ENCODE peak calls at places on chromosomes 12 and 14, in ten cellular contexts. I is CD8-positive, alpha-beta T cell; T is lower leg skin; W is testis; Q is upper lobe of left lung; B is neural crest cell; P is tibial artery; Y is cardiac fibroblast; U is fibroblast of the aortic adventitia; S is ovary. K is an unnamed sample.
A peak's percentile ranks its signal among the peaks of the same experiment; 100 is the strongest.

GRCh38 chr12:4140607-4141301 is 132.8 kb upstream of the CCND2 start:
- DNase-seq in P (peak; percentile 44), Q (no peak), T (no peak), W (no peak), B (no peak), S (no peak), Y (no peak), U (no peak), I (no peak), K (no peak)

GRCh38 chr12:120376009-120376408 is 7.0 kb upstream of the MSI1 start:
- DNase-seq in I (no peak), Q (no peak), S (no peak), P (no peak), T (no peak), Y (no peak), W (no peak), U (no peak), B (no peak), K (no peak)

GRCh38 chr14:90545966-90546751 is 149.3 kb downstream of the CALM1 start:
- DNase-seq in S (no peak), Y (peak; percentile 24), I (no peak), B (no peak), T (no peak), U (peak; percentile 29), W (no peak), P (peak; percentile 91), Q (no peak), K (no peak)

GRCh38 chr14:39617537-39617936 is 185.3 kb upstream of the FBXO33 start:
- DNase-seq in S (no peak), B (no peak), T (no peak), U (no peak), I (no peak), Q (no peak), W (no peak), Y (no peak), P (no peak), K (no peak)

GRCh38 chr12:66239295-66239694 is 50.3 kb downstream of the IRAK3 start:
- DNase-seq in B (no peak), P (no peak), T (no peak), U (no peak), Y (no peak), W (no peak), S (no peak), Q (no peak), I (no peak), K (no peak)

GRCh38 chr14:50231475-50232275 is at the start of gene SOS2:
- DNase-seq in Q (peak; percentile 91), W (peak; percentile 93), I (peak; percentile 71), S (peak; percentile 86), Y (peak; percentile 87), B (peak; percentile 80), T (peak; percentile 70), P (peak; percentile 92), U (peak; percentile 76), K (peak; percentile 90)

GRCh38 chr14:22813145-22813544 is 2.1 kb downstream of the SLC7A7 start:
- DNase-seq in B (no peak), Q (no peak), T (no peak), Y (no peak), I (no peak), P (no peak), S (no peak), W (no peak), U (no peak), K (no peak)

GRCh38 chr14:71029236-71029781 is 122.0 kb downstream of the PCNX1 start:
- DNase-seq in U (no peak), P (no peak), W (no peak), B (no peak), Q (no peak), S (no peak), Y (no peak), I (no peak), T (no peak), K (no peak)

GRCh38 chr12:54261817-54262402 is 18.0 kb downstream of the CBX5 start:
- DNase-seq in U (peak; percentile 42), Y (peak; percentile 38), I (no peak), S (no peak), Q (no peak), W (no peak), P (no peak), T (no peak), B (no peak), K (no peak)

GRCh38 chr12:104055686-104056388 is 5.8 kb upstream of the GLT8D2 start:
- DNase-seq in W (peak; percentile 74), U (peak; percentile 84), I (no peak), P (no peak), T (no peak), Q (peak; percentile 91), B (no peak), Y (peak; percentile 90), S (peak; percentile 13), K (no peak)

GRCh38 chr12:38911611-38912010 is 6.2 kb upstream of the CPNE8 start:
- DNase-seq in B (no peak), I (no peak), S (no peak), Q (no peak), U (no peak), T (no peak), P (no peak), W (no peak), Y (peak; percentile 16), K (peak; percentile 5)

GRCh38 chr14:53161758-53162512 is 8.8 kb upstream of the DDHD1 start:
- DNase-seq in T (no peak), Q (no peak), W (no peak), S (no peak), U (no peak), B (no peak), Y (no peak), P (no peak), I (no peak), K (peak; percentile 42)

GRCh38 chr14:101027966-101028365 is 124.4 kb upstream of the RTL1 start:
- DNase-seq in U (no peak), Q (no peak), Y (no peak), P (peak; percentile 23), S (no peak), T (no peak), W (no peak), I (no peak), B (no peak), K (no peak)

GRCh38 chr14:53793790-53794560 is 162.7 kb downstream of the BMP4 start:
- DNase-seq in W (no peak), B (no peak), S (no peak), I (no peak), T (peak; percentile 54), U (peak; percentile 57), P (no peak), Y (peak; percentile 11), Q (no peak), K (no peak)

GRCh38 chr12:119544780-119545625 is 48.6 kb upstream of the TMEM233 start:
- DNase-seq in B (peak; percentile 73), S (peak; percentile 28), U (peak; percentile 89), I (peak; percentile 30), T (peak; percentile 55), Q (peak; percentile 38), W (peak; percentile 87), Y (peak; percentile 88), P (peak; percentile 66), K (peak; percentile 66)

GRCh38 chr14:36105401-36105800 is 71.1 kb downstream of the PTCSC3 start:
- DNase-seq in I (no peak), U (no peak), S (no peak), B (no peak), T (no peak), W (no peak), Y (no peak), P (no peak), Q (peak; percentile 71), K (no peak)
- TF ChIP-seq CTCF in I (no peak), U (peak; percentile 9), S (no peak), B (peak; percentile 26), T (no peak), W (no peak), Y (no peak), P (no peak), Q (no peak), K (peak; percentile 14)

GRCh38 chr12:52083638-52083996 is 4.1 kb downstream of the SMIM41 start:
- DNase-seq in S (no peak), T (no peak), W (no peak), I (no peak), Y (no peak), B (no peak), P (no peak), Q (no peak), U (no peak), K (no peak)
- TF ChIP-seq CTCF in S (no peak), T (no peak), W (peak; percentile 41), I (peak; percentile 32), Y (no peak), B (no peak), P (no peak), Q (no peak), U (no peak), K (peak; percentile 4)

DNA sequence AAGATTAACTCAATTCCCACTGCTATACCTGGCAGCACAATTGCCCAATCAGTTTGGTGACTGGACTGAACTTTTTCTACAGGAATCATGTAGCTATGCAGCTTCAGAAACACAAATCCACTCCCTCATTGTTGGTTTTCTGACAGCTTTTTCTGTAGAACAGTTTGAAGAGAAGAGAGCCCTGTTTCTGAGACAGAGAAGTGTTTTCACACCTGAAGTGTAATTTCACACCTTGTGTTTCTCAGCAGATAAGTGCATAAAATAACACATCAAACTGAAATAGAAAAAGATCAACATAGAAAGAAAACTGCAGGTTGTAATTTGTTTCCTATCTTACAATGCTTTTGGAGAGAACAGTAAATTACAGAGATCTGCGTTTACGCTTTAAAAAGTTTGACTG is 335.6 kb downstream of the SNAPC1 start:
- DNase-seq in U (no peak), B (no peak), S (no peak), Y (no peak), T (no peak), P (no peak), I (no peak), Q (no peak), W (no peak), K (no peak)
- TF ChIP-seq CTCF in U (no peak), B (no peak), S (no peak), Y (no peak), T (no peak), P (no peak), I (no peak), Q (no peak), W (no peak), K (no peak)

GRCh38 chr12:51911788-51912711 is 4.7 kb downstream of the ACVRL1 start:
- DNase-seq in Y (peak; percentile 51), I (no peak), B (no peak), T (no peak), P (peak; percentile 72), U (peak; percentile 35), W (no peak), Q (peak; percentile 60), S (no peak), K (no peak)

GRCh38 chr12:51911307-51911706 is 4.0 kb downstream of the ACVRL1 start:
- DNase-seq in T (no peak), Y (no peak), P (peak; percentile 41), Q (no peak), U (no peak), B (no peak), S (no peak), W (no peak), I (no peak), K (no peak)

GRCh38 chr12:51915003-51915625 is 7.8 kb downstream of the ACVRL1 start:
- DNase-seq in W (no peak), S (no peak), Q (no peak), U (no peak), T (no peak), Y (no peak), B (no peak), P (no peak), I (no peak), K (no peak)

GRCh38 chr12:51914034-51914923 is 7.0 kb downstream of the ACVRL1 start:
- DNase-seq in B (no peak), P (no peak), Q (no peak), W (no peak), S (no peak), T (no peak), I (no peak), U (no peak), Y (peak; percentile 18), K (no peak)

GRCh38 chr12:51913071-51914033 is 6.0 kb downstream of the ACVRL1 start:
- DNase-seq in U (no peak), S (no peak), I (no peak), W (no peak), Q (no peak), B (no peak), T (no peak), Y (no peak), P (peak; percentile 60), K (no peak)
- TF ChIP-seq CTCF in U (no peak), S (no peak), I (no peak), W (no peak), Q (no peak), B (no peak), T (no peak), Y (no peak), P (no peak), K (peak; percentile 13)